ENCODE peak calls at places on chromosomes 13 and 19, in seven cellular contexts. E, S, I, R, G, B and X are unnamed samples.

GRCh38 chr19:7888145-7888825 is at the start of gene LRRC8E:
- DNase-seq in G (no peak), B (no peak), E (peak), S (no peak), R (no peak), I (peak), X (no peak)

GRCh38 chr19:18070181-18070580 is 16.6 kb downstream of the IL12RB1 start:
- DNase-seq in G (no peak), E (no peak), S (no peak), B (no peak), I (no peak), R (no peak), X (no peak)

GRCh38 chr19:35320285-35320706 is 8.7 kb upstream of the CD22 start:
- DNase-seq in I (no peak), G (no peak), R (no peak), E (no peak), B (no peak), S (peak), X (no peak)

GRCh38 chr13:65472336-65472735 is 1757.8 kb downstream of the PCDH9 start:
- DNase-seq in B (no peak), R (peak), S (no peak), I (no peak), G (no peak), E (no peak), X (no peak)

GRCh38 chr13:110201114-110201513 is 105.8 kb downstream of the COL4A1 start:
- DNase-seq in B (no peak), E (no peak), I (no peak), R (no peak), S (no peak), G (no peak), X (no peak)

GRCh38 chr19:37932985-37933953 is 26.3 kb downstream of the SIPA1L3 start:
- DNase-seq in R (peak), I (peak), B (no peak), E (peak), S (no peak), G (no peak), X (no peak)

GRCh38 chr19:46442808-46443450 is 14.2 kb upstream of the PNMA8C start:
- DNase-seq in I (peak), E (peak), G (no peak), B (no peak), R (no peak), S (no peak), X (no peak)

GRCh38 chr13:46551410-46552301 is 1.3 kb upstream of the LRCH1 start:
- DNase-seq in B (peak), E (peak), R (peak), S (peak), G (peak), I (peak), X (peak)

GRCh38 chr19:40367577-40368434 is 19.3 kb downstream of the PLD3 start:
- DNase-seq in I (no peak), S (no peak), R (no peak), B (no peak), G (no peak), E (no peak), X (no peak)

GRCh38 chr13:40982772-40983171 is 36.3 kb downstream of the ELF1 start:
- DNase-seq in G (peak), S (peak), E (peak), B (peak), R (peak), I (no peak), X (no peak)

GRCh38 chr13:31719214-31719613 is 20.1 kb upstream of the RXFP2 start:
- DNase-seq in I (no peak), B (no peak), E (no peak), R (no peak), G (no peak), S (no peak), X (no peak)

GRCh38 chr19:5691205-5691929 is 1.3 kb downstream of the RPL36 start:
- DNase-seq in B (peak), I (no peak), E (peak), S (peak), R (peak), G (no peak), X (no peak)

GRCh38 chr13:39349391-39349790 is 253.6 kb downstream of the LHFPL6 start:
- DNase-seq in B (no peak), I (no peak), G (no peak), S (no peak), E (no peak), R (no peak), X (no peak)

GRCh38 chr19:48194041-48194871 is 23.8 kb downstream of the ZSWIM9 start:
- DNase-seq in I (no peak), G (no peak), S (no peak), B (peak), R (no peak), E (no peak), X (no peak)

GRCh38 chr13:80251403-80251802 is 89.5 kb downstream of the SPRY2 start:
- DNase-seq in S (no peak), G (no peak), E (peak), I (no peak), R (peak), B (no peak), X (no peak)

GRCh38 chr13:103815619-103816018 is 749.4 kb upstream of the SLC10A2 start:
- DNase-seq in B (no peak), S (no peak), R (no peak), I (no peak), E (peak), G (no peak), X (no peak)

GRCh38 chr13:25844559-25845434 is 207.0 kb downstream of the SHISA2 start:
- DNase-seq in E (no peak), G (no peak), B (no peak), S (no peak), R (no peak), I (no peak), X (no peak)

GRCh38 chr19:37980419-37980975 is 73.5 kb downstream of the SIPA1L3 start:
- DNase-seq in G (no peak), E (no peak), S (no peak), B (no peak), I (no peak), R (no peak), X (no peak)

GRCh38 chr19:46773018-46773399 is 15.4 kb downstream of the SLC1A5 start:
- DNase-seq in B (no peak), G (no peak), R (no peak), E (no peak), S (no peak), I (no peak), X (no peak)

GRCh38 chr13:113921763-113922162 is 52.1 kb downstream of the C13orf46 start:
- DNase-seq in E (no peak), I (no peak), G (no peak), S (no peak), R (no peak), B (no peak), X (no peak)

GRCh38 chr13:34155931-34156607 is 338.1 kb downstream of the RFC3 start:
- DNase-seq in E (peak), I (no peak), S (no peak), B (no peak), R (no peak), G (no peak), X (no peak)

GRCh38 chr19:5154799-5155426 is 185.7 kb downstream of the PTPRS start:
- DNase-seq in R (no peak), E (no peak), S (no peak), G (no peak), B (no peak), I (no peak), X (no peak)